ENCODE peak calls at places on chromosomes 1 and 21, in six cellular contexts. P is body of pancreas, Z is BE2C, V is H9, E is uterus, M is brain microvascular endothelial cell. G is an unnamed sample. For H3K27me3, the result is how much of the 10 kb centered on the place peaks cover.

GRCh38 chr1:174703309-174703708 is 255.5 kb downstream of the GPR52 start:
- DNase-seq in E (no peak), M (no peak), P (no peak), V (no peak), Z (no peak), G (no peak)

GRCh38 chr21:41601573-41602371 is 93.8 kb upstream of the TMPRSS2 start:
- DNase-seq in P (peak), M (no peak), Z (no peak), E (no peak), V (no peak), G (no peak)

GRCh38 chr1:45730075-45730779 is 20.2 kb downstream of the IPP start:
- DNase-seq in M (no peak), E (no peak), P (no peak), V (no peak), Z (no peak), G (no peak)

GRCh38 chr1:238673561-238673960 is 712.8 kb upstream of the CHRM3 start:
- DNase-seq in E (no peak), V (no peak), P (no peak), Z (no peak), M (no peak), G (no peak)

GRCh38 chr21:33024278-33025103 is 1.2 kb upstream of the OLIG2 start:
- DNase-seq in M (no peak), V (peak), P (no peak), E (no peak), Z (no peak), G (no peak)

GRCh38 chr1:93615201-93616150 is 66.2 kb downstream of the BCAR3 start:
- DNase-seq in M (peak), P (no peak), E (no peak), V (peak), Z (no peak), G (no peak)

GRCh38 chr1:234544094-234544579 is 65.2 kb upstream of the TARBP1 start:
- DNase-seq in E (peak), V (peak), M (peak), Z (peak), P (peak), G (peak)

GRCh38 chr21:44354001-44354405 is 582 bp downstream of the TRPM2 start:
- DNase-seq in Z (no peak), P (peak), M (no peak), V (no peak), E (no peak), G (no peak)

GRCh38 chr1:236795757-236796719 is 946 bp downstream of the MTR start:
- DNase-seq in Z (no peak), E (no peak), P (peak), V (no peak), M (peak), G (no peak)

GRCh38 chr1:89311757-89312156 is 39.1 kb upstream of the GBP5 start:
- DNase-seq in P (no peak), M (no peak), E (no peak), Z (no peak), V (no peak), G (peak)

GRCh38 chr1:203789966-203790365 is 5.5 kb upstream of the ZBED6 start:
- DNase-seq in Z (no peak), V (no peak), M (no peak), P (no peak), E (no peak), G (no peak)

GRCh38 chr1:42931108-42931539 is 27.5 kb downstream of the SLC2A1 start:
- DNase-seq in M (no peak), E (no peak), P (peak), Z (peak), V (peak), G (no peak)

GRCh38 chr1:116814935-116815334 is 60.7 kb downstream of the CD2 start:
- DNase-seq in P (no peak), M (no peak), V (no peak), E (no peak), Z (no peak), G (no peak)

GRCh38 chr1:62589321-62589720 is 8.0 kb upstream of the ANGPTL3 start:
- DNase-seq in V (no peak), P (no peak), Z (no peak), E (no peak), M (peak), G (no peak)

GRCh38 chr1:186577201-186577600 is 103.0 kb downstream of the PTGS2 start:
- DNase-seq in M (no peak), P (no peak), V (no peak), Z (no peak), E (no peak), G (no peak)

GRCh38 chr1:6614953-6615785 is 1.6 kb downstream of the PHF13 start:
- DNase-seq in Z (no peak), M (no peak), P (no peak), V (no peak), E (peak), G (no peak)

GRCh38 chr1:211534545-211535291 is 42.8 kb upstream of the RD3 start:
- DNase-seq in E (no peak), Z (no peak), V (no peak), M (no peak), P (no peak), G (no peak)

GRCh38 chr1:115036814-115037535 is 7.3 kb downstream of the TSHB start:
- DNase-seq in E (no peak), V (no peak), Z (no peak), M (no peak), P (no peak), G (no peak)

GRCh38 chr21:39313457-39314154 is at the start of gene BRWD1:
- DNase-seq in P (peak), Z (peak), E (peak), M (peak), V (peak), G (peak)

GRCh38 chr1:112234710-112235109 is 161.3 kb upstream of the CTTNBP2NL start:
- DNase-seq in Z (no peak), V (no peak), M (no peak), E (no peak), P (no peak), G (no peak)

GRCh38 chr1:240258910-240259309 is 167.2 kb downstream of the FMN2 start:
- DNase-seq in V (no peak), P (no peak), M (peak), E (no peak), Z (no peak), G (no peak)

GRCh38 chr1:201184734-201185453 is 5.7 kb upstream of the IGFN1 start:
- DNase-seq in P (peak), Z (peak), M (peak), E (peak), V (peak), G (peak)

GRCh38 chr1:47859092-47859743 is 138.0 kb downstream of the TRABD2B start:
- DNase-seq in V (no peak), E (peak), M (no peak), Z (no peak), P (no peak), G (no peak)

DNA sequence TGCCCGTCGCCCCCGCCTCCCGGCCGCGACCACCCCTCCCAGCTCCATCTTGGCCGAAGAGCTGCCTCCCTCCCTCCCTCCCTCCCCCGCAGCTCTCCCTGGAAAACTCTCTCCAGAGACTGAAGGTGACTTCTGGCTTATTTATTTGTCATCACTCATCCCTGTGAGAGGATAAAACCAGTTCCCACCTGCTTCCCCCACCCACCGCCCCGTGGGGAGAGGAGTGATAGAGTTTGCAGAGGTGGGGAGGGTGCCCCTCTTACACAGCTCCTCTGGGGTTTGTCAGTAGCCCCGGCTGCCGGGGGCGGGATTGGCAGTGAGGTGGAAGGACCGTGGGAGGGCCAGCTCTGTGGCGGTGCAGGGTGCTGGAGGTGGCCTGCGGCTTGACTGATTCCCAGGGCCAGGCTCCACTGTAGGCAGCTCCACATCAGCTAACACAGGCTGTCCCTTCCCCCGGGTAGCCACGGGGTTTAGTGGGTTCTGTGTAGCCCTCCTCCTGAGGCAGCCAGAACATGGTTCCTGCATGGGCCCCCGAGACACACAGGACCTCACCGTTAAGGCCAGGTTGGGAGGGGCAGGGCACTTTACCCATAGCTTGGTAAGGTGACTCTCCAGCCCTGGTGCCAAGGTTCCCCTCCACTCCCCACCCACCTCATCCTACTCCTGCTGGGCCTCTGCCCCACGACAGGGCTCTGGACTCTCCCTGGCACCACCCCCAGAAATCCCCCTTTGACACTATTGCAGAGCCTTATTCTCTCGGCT is 62.2 kb downstream of the ELK4 start:
- DNase-seq in E (no peak), P (no peak), M (no peak), Z (no peak), V (no peak), G (no peak)
- H3K27me3 ChIP-seq in E (under half), P (under half), M (half or more), Z (half or more), V (under half), G (half or more)

GRCh38 chr1:24322636-24323177 is 3.5 kb downstream of the GRHL3 start:
- DNase-seq in M (no peak), P (no peak), E (no peak), Z (no peak), V (no peak), G (no peak)
- H3K27me3 ChIP-seq in M (half or more), P (under half), E (under half), Z (under half), V (under half), G (under half)

GRCh38 chr1:18266391-18266790 is 158.8 kb downstream of the IGSF21 start:
- DNase-seq in Z (no peak), M (no peak), P (no peak), E (no peak), V (no peak), G (no peak)

GRCh38 chr1:18264450-18265000 is 156.9 kb downstream of the IGSF21 start:
- DNase-seq in M (no peak), P (no peak), Z (no peak), V (no peak), E (no peak), G (no peak)

GRCh38 chr1:18262726-18263125 is 155.1 kb downstream of the IGSF21 start:
- DNase-seq in E (no peak), M (no peak), P (no peak), V (no peak), Z (no peak), G (no peak)

GRCh38 chr1:18263547-18264130 is 156.0 kb downstream of the IGSF21 start:
- DNase-seq in Z (no peak), E (no peak), V (no peak), P (no peak), M (no peak), G (no peak)

GRCh38 chr1:18265641-18266040 is 158.0 kb downstream of the IGSF21 start:
- DNase-seq in M (no peak), E (no peak), Z (no peak), V (no peak), P (no peak), G (no peak)
- H3K27me3 ChIP-seq in M (under half), E (under half), Z (under half), V (under half), P (under half), G (under half)

GRCh38 chr1:200036616-200037270 is 9.2 kb downstream of the NR5A2 start:
- DNase-seq in V (no peak), Z (no peak), P (peak), M (no peak), E (no peak), G (no peak)

GRCh38 chr1:200035956-200036615 is 8.6 kb downstream of the NR5A2 start:
- DNase-seq in Z (no peak), V (peak), P (no peak), M (no peak), E (no peak), G (no peak)

GRCh38 chr1:200037904-200038644 is 10.6 kb downstream of the NR5A2 start:
- DNase-seq in Z (no peak), V (no peak), M (no peak), P (no peak), E (no peak), G (no peak)

GRCh38 chr1:200038645-200038986 is 11.1 kb downstream of the NR5A2 start:
- DNase-seq in E (no peak), V (peak), M (no peak), P (peak), Z (no peak), G (no peak)

GRCh38 chr1:200037501-200037900 is 10.0 kb downstream of the NR5A2 start:
- DNase-seq in Z (no peak), V (no peak), P (no peak), M (no peak), E (no peak), G (no peak)
- H3K27me3 ChIP-seq in Z (half or more), V (under half), P (under half), M (half or more), E (under half), G (half or more)

GRCh38 chr1:3307359-3307758 is 147.1 kb upstream of the ARHGEF16 start:
- DNase-seq in Z (no peak), M (no peak), P (no peak), E (no peak), V (no peak), G (no peak)

GRCh38 chr1:3304692-3305091 is 149.8 kb upstream of the ARHGEF16 start:
- DNase-seq in V (no peak), E (no peak), P (no peak), Z (no peak), M (no peak), G (no peak)

GRCh38 chr1:3304255-3304654 is 150.2 kb upstream of the ARHGEF16 start:
- DNase-seq in M (no peak), E (no peak), P (no peak), Z (no peak), V (no peak), G (no peak)

GRCh38 chr1:3306583-3307285 is 147.7 kb upstream of the ARHGEF16 start:
- DNase-seq in E (no peak), V (no peak), M (peak), Z (no peak), P (no peak), G (peak)

GRCh38 chr1:3305156-3305555 is 149.3 kb upstream of the ARHGEF16 start:
- DNase-seq in Z (no peak), E (no peak), M (no peak), P (no peak), V (no peak), G (no peak)
- H3K27me3 ChIP-seq in Z (under half), E (under half), M (under half), P (under half), V (under half), G (under half)

G was measured in kidney epithelial cell.